ENCODE peak calls at places on chromosomes 1 and 21, in four cellular contexts. Y, W, E and F are unnamed samples.

GRCh38 chr1:195495720-195496635 is 1112.3 kb downstream of the KCNT2 start:
- DNase-seq in Y (no peak), W (no peak), E (no peak), F (no peak)

GRCh38 chr21:32319012-32319411 is 20.4 kb downstream of the MRAP start:
- DNase-seq in Y (no peak), W (no peak), E (no peak), F (no peak)

GRCh38 chr1:93207211-93207610 is 26.7 kb downstream of the CCDC18 start:
- DNase-seq in Y (no peak), W (no peak), E (no peak), F (no peak)

GRCh38 chr1:15323989-15324866 is 77.2 kb downstream of the FHAD1 start:
- DNase-seq in Y (peak; percentile 23), W (no peak), E (no peak), F (no peak)

GRCh38 chr1:206658264-206658980 is 23.1 kb downstream of the DYRK3 start:
- DNase-seq in Y (peak; percentile 43), W (peak; percentile 40), E (no peak), F (peak; percentile 66)

GRCh38 chr1:211327341-211327921 is 798 bp downstream of the TRAF5 start:
- DNase-seq in Y (peak; percentile 85), W (peak; percentile 54), E (no peak), F (no peak)

GRCh38 chr1:108141604-108142003 is 58.5 kb downstream of the SLC25A24 start:
- DNase-seq in Y (peak; percentile 23), W (no peak), E (no peak), F (no peak)

GRCh38 chr1:146032613-146033219 is 11.2 kb upstream of the HJV start:
- DNase-seq in Y (peak; percentile 70), W (no peak), E (peak; percentile 46), F (no peak)

GRCh38 chr21:44969965-44970755 is 30.3 kb downstream of the SLX9 start:
- DNase-seq in Y (peak; percentile 24), W (no peak), E (no peak), F (no peak)

GRCh38 chr21:24272527-24272938 is 1334.7 kb downstream of the MRPL39 start:
- DNase-seq in Y (no peak), W (no peak), E (no peak), F (no peak)

GRCh38 chr1:22117851-22118250 is 25.0 kb downstream of the WNT4 start:
- DNase-seq in Y (no peak), W (no peak), E (no peak), F (no peak)

GRCh38 chr1:245671966-245672767 is 517.4 kb downstream of the KIF26B start:
- DNase-seq in Y (no peak), W (no peak), E (no peak), F (no peak)

GRCh38 chr1:185409763-185410528 is 92.9 kb upstream of the IVNS1ABP start:
- DNase-seq in Y (no peak), W (no peak), E (no peak), F (no peak)

DNA sequence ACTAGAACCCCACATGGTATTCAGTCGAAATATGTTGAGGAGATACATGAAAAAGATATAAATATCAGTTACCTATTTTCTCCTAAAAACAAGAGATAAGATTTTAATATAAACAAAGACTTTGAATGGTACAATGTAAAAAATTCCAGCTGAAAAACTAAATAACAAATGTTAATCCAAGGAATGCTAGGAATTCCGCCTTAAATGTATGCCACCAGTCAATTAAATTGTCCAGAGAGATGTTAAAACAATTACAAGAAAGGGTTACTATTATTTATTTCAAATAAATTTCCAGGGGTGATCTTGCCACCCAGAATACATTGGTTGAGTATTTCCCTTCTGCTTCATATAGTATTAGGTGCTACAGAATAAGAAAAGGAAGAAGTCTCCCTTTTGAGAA is 4.2 kb downstream of the ADSS2 start:
- DNase-seq in Y (no peak), W (no peak), E (no peak), F (no peak)
- H3K4me1 ChIP-seq in Y (peaks cover 49% of the 10 kb centered on the region), W (peaks cover 34% of the 10 kb centered on the region), E (peaks cover 17% of the 10 kb centered on the region), F (no peaks in the 10 kb centered on the region)

GRCh38 chr1:67557731-67558448 is 127.1 kb upstream of the GADD45A start:
- DNase-seq in Y (no peak), W (no peak), E (no peak), F (no peak)

GRCh38 chr1:67556297-67556900 is 126.2 kb upstream of the SERBP1 start:
- DNase-seq in Y (no peak), W (no peak), E (no peak), F (no peak)

GRCh38 chr1:67560580-67561285 is 124.3 kb upstream of the GADD45A start:
- DNase-seq in Y (peak; percentile 30), W (no peak), E (no peak), F (no peak)

GRCh38 chr1:67559222-67559700 is 125.7 kb upstream of the GADD45A start:
- DNase-seq in Y (peak; percentile 94), W (no peak), E (no peak), F (no peak)

GRCh38 chr1:67558449-67559193 is 126.4 kb upstream of the GADD45A start:
- DNase-seq in Y (no peak), W (no peak), E (no peak), F (no peak)
- H3K4me3 ChIP-seq in Y (peak overlapping the region; percentile 59), W (no peak overlapping the region), E (no peak overlapping the region), F (no peak overlapping the region)

DNA sequence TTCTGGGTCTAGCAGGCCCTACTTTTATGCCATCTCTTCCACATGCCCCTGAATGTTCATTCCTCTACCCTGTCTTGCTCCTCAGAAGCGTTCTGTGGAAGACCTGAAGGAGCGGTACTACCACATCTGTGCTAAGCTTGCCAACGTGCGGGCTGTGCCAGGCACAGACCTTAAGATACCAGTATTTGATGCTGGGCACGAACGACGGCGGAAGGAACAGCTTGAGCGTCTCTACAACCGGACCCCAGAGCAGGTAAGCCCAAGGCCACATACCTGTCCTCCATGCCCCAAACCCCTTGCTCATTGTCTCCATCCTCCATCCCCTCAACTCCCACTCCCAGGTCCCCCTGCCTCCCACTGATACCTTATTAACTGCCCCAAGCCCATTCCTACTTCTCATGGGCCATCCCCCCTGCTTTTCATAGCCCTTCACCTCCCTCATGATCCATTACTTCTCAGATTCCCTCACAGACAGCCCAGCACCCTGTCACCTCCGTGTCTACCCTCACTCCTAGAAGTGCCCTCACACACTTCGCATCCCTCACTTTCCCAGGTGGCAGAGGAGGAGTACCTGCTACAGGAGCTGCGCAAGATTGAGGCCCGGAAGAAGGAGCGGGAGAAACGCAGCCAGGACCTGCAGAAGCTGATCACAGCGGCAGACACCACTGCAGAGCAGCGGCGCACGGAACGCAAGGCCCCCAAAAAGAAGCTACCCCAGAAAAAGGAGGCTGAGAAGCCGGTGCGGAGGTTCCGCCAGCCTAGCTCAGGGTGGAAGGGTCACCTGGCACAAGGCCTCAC is 5.4 kb downstream of the DMAP1 start:
- DNase-seq in Y (no peak), W (no peak), E (no peak), F (no peak)
- H3K36me3 ChIP-seq in Y (peaks cover 5% of the 10 kb centered on the region), W (peaks cover 7% of the 10 kb centered on the region), E (peaks cover 9% of the 10 kb centered on the region), F (peaks cover 4% of the 10 kb centered on the region)

DNA sequence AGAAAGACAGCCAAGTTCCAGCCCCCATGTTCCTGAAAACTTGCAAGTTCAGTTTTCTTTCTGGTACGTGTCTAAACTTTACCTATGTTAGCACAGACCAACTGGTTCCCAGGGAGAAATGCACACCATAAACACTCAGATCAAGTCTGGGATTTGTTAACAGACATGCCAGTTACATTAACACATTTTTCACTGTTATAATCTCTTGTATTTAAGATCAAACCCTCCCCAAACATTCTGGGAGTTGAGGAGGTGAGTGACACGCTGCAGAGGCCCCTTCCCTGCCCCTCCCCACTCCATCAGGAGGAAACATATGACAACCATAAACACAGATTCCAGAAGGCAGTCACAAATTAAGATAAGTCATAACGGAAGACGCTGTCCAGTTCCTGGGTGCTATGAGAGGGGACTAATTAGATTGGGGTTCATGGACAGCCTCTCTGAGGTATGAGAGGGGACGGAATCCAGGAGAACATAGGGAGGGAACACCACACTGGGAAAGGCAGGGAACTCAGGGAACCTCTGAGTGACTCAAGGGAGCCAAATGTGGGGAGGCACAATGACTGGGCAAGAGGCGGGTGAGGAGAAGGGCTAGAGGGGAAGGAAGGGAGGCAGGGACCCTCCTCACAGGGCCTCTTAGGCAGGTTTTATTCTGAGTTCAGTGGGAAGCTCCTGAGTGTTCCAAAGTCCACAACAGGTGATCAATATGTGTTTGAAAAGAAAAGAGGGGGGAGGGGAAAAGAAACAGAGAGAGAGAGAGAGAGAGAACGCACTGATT is 25.0 kb downstream of the DUSP10 start:
- DNase-seq in Y (no peak), W (no peak), E (no peak), F (no peak)
- H3K4me1 ChIP-seq in Y (peaks cover 71% of the 10 kb centered on the region), W (peaks cover 29% of the 10 kb centered on the region), E (no peaks in the 10 kb centered on the region), F (no peaks in the 10 kb centered on the region)